ENCODE peak calls at places on chromosome 17, in five cellular contexts. F is WERI-Rb-1, T is T-helper 1 cell, S is HEK293T, O is endothelial cell. I is an unnamed sample.

GRCh38 chr17:21007646-21008045 is 35.2 kb downstream of the USP22 start:
- DNase-seq in F (no peak), O (no peak), S (no peak), T (no peak), I (no peak)

GRCh38 chr17:1830288-1830687 is 483 bp downstream of the RPA1 start:
- DNase-seq in O (no peak), T (no peak), F (no peak), S (peak; percentile 21), I (no peak)

GRCh38 chr17:31310877-31311276 is 3.0 kb downstream of the EVI2B start:
- DNase-seq in S (no peak), T (no peak), O (no peak), F (no peak), I (no peak)

GRCh38 chr17:59399914-59400313 is 68.5 kb downstream of the YPEL2 start:
- DNase-seq in T (no peak), O (no peak), F (no peak), S (no peak), I (no peak)

GRCh38 chr17:57553991-57554825 is 190.9 kb downstream of the CCDC182 start:
- DNase-seq in S (no peak), F (peak; percentile 94), O (peak; percentile 19), T (no peak), I (no peak)

GRCh38 chr17:57772774-57773173 is 27.7 kb upstream of the CCDC182 start:
- DNase-seq in S (no peak), T (no peak), O (no peak), F (peak; percentile 51), I (no peak)

GRCh38 chr17:16283705-16284104 is 66.7 kb downstream of the PIGL start:
- DNase-seq in S (no peak), T (no peak), O (no peak), F (no peak), I (no peak)

GRCh38 chr17:72901657-72902056 is 190.8 kb downstream of the SLC39A11 start:
- DNase-seq in F (no peak), S (no peak), O (no peak), T (no peak), I (no peak)

GRCh38 chr17:78358538-78359215 is 1.2 kb downstream of the SOCS3 start:
- DNase-seq in T (peak; percentile 12), F (peak; percentile 76), S (no peak), O (no peak), I (no peak)

GRCh38 chr17:76531501-76532038 is 5.9 kb downstream of the CYGB start:
- DNase-seq in F (no peak), S (no peak), O (no peak), T (no peak), I (no peak)

GRCh38 chr17:41935641-41936040 is 5.2 kb downstream of the ODAD4 start:
- DNase-seq in T (no peak), F (peak; percentile 31), O (no peak), S (no peak), I (no peak)

GRCh38 chr17:31916496-31917064 is 15.1 kb upstream of the UTP6 start:
- DNase-seq in O (no peak), S (no peak), T (no peak), F (no peak), I (no peak)

GRCh38 chr17:40354191-40355122 is 10.1 kb downstream of the GJD3 start:
- DNase-seq in T (no peak), S (no peak), O (no peak), F (no peak), I (no peak)

I was measured in progenitor cell of endocrine pancreas.